ENCODE peak calls at places on chromosomes 13 and 19, in four cellular contexts. One of them, this sample, is unnamed.
A peak's percentile ranks its signal among the peaks of the same experiment; 100 is the strongest.

GRCh38 chr13:89455741-89456140 is 1784.6 kb downstream of the SLITRK5 start:
- DNase-seq in PC-3: peak; percentile 60
- DNase-seq in endothelial cell: no peak
- DNase-seq in right lobe of liver: no peak
- DNase-seq in this sample: no peak

GRCh38 chr13:112441779-112442310 is 65.7 kb downstream of the SPACA7 start:
- DNase-seq in PC-3: no peak
- DNase-seq in endothelial cell: no peak
- DNase-seq in right lobe of liver: no peak
- DNase-seq in this sample: no peak

GRCh38 chr13:100594255-100594654 is 5.7 kb upstream of the GGACT start:
- DNase-seq in PC-3: no peak
- DNase-seq in endothelial cell: no peak
- DNase-seq in right lobe of liver: no peak
- DNase-seq in this sample: no peak

GRCh38 chr13:48411281-48412099 is 1.4 kb downstream of the LPAR6 start:
- DNase-seq in PC-3: peak; percentile 32
- DNase-seq in endothelial cell: no peak
- DNase-seq in right lobe of liver: no peak
- DNase-seq in this sample: peak; percentile 29

GRCh38 chr13:114194853-114195252 is 15.8 kb downstream of the CFAP97D2 start:
- DNase-seq in PC-3: no peak
- DNase-seq in endothelial cell: no peak
- DNase-seq in right lobe of liver: no peak
- DNase-seq in this sample: no peak

GRCh38 chr13:44017756-44018309 is 138.1 kb downstream of the LACC1 start:
- DNase-seq in PC-3: no peak
- DNase-seq in endothelial cell: no peak
- DNase-seq in right lobe of liver: no peak
- DNase-seq in this sample: no peak

GRCh38 chr19:737591-738093 is 13.3 kb upstream of the MISP start:
- DNase-seq in PC-3: peak; percentile 48
- DNase-seq in endothelial cell: peak; percentile 72
- DNase-seq in right lobe of liver: no peak
- DNase-seq in this sample: no peak

GRCh38 chr13:109381546-109382180 is 404.7 kb downstream of the IRS2 start:
- DNase-seq in PC-3: no peak
- DNase-seq in endothelial cell: no peak
- DNase-seq in right lobe of liver: no peak
- DNase-seq in this sample: no peak

GRCh38 chr19:23855676-23856075 is 59.0 kb upstream of the ZNF726 start:
- DNase-seq in PC-3: no peak
- DNase-seq in endothelial cell: no peak
- DNase-seq in right lobe of liver: no peak
- DNase-seq in this sample: no peak

GRCh38 chr19:52991484-52991883 is 22.2 kb upstream of the ERVV-1 start:
- DNase-seq in PC-3: peak; percentile 98
- DNase-seq in endothelial cell: no peak
- DNase-seq in right lobe of liver: no peak
- DNase-seq in this sample: peak; percentile 54

GRCh38 chr19:57465680-57466381 is 8.9 kb upstream of the VN1R1 start:
- DNase-seq in PC-3: peak; percentile 76
- DNase-seq in endothelial cell: peak; percentile 15
- DNase-seq in right lobe of liver: no peak
- DNase-seq in this sample: peak; percentile 30

GRCh38 chr13:31755803-31756212 is 16.5 kb downstream of the RXFP2 start:
- DNase-seq in PC-3: no peak
- DNase-seq in endothelial cell: no peak
- DNase-seq in right lobe of liver: no peak
- DNase-seq in this sample: peak; percentile 35

GRCh38 chr13:101627556-101627943 is 175.1 kb downstream of the ITGBL1 start:
- DNase-seq in PC-3: peak; percentile 55
- DNase-seq in endothelial cell: no peak
- DNase-seq in right lobe of liver: no peak
- DNase-seq in this sample: peak; percentile 47

GRCh38 chr13:26653310-26653709 is 95.8 kb downstream of the WASF3 start:
- DNase-seq in PC-3: no peak
- DNase-seq in endothelial cell: no peak
- DNase-seq in right lobe of liver: no peak
- DNase-seq in this sample: no peak

GRCh38 chr13:48412881-48413351 is at the start of gene LPAR6:
- DNase-seq in PC-3: peak; percentile 69
- DNase-seq in endothelial cell: peak; percentile 14
- DNase-seq in right lobe of liver: no peak
- DNase-seq in this sample: peak; percentile 79

GRCh38 chr13:76596216-76596615 is 290.0 kb downstream of the KCTD12 start:
- DNase-seq in PC-3: no peak
- DNase-seq in endothelial cell: no peak
- DNase-seq in right lobe of liver: no peak
- DNase-seq in this sample: peak; percentile 32

GRCh38 chr19:36331353-36332228 is 47.4 kb downstream of the ZFP14 start:
- DNase-seq in PC-3: peak; percentile 3
- DNase-seq in endothelial cell: peak; percentile 71
- DNase-seq in right lobe of liver: peak; percentile 54
- DNase-seq in this sample: peak; percentile 82

GRCh38 chr13:96948127-96948526 is 46.1 kb downstream of the OXGR1 start:
- DNase-seq in PC-3: no peak
- DNase-seq in endothelial cell: no peak
- DNase-seq in right lobe of liver: no peak
- DNase-seq in this sample: no peak

GRCh38 chr13:100584901-100585300 is 3.7 kb downstream of the GGACT start:
- DNase-seq in PC-3: no peak
- DNase-seq in endothelial cell: no peak
- DNase-seq in right lobe of liver: no peak
- DNase-seq in this sample: no peak

GRCh38 chr13:28657784-28658538 is 969 bp upstream of the POMP start:
- DNase-seq in PC-3: no peak
- DNase-seq in endothelial cell: no peak
- DNase-seq in right lobe of liver: no peak
- DNase-seq in this sample: peak; percentile 50

GRCh38 chr13:77915676-77916075 is 3.0 kb downstream of the EDNRB start:
- DNase-seq in PC-3: no peak
- DNase-seq in endothelial cell: no peak
- DNase-seq in right lobe of liver: no peak
- DNase-seq in this sample: no peak

GRCh38 chr13:27481766-27482165 is 31.4 kb upstream of the MTIF3 start:
- DNase-seq in PC-3: peak; percentile 55
- DNase-seq in endothelial cell: peak; percentile 82
- DNase-seq in right lobe of liver: peak; percentile 62
- DNase-seq in this sample: peak; percentile 16

GRCh38 chr13:20160346-20161274 is at the start of gene GJA3:
- DNase-seq in PC-3: peak; percentile 48
- DNase-seq in endothelial cell: peak; percentile 21
- DNase-seq in right lobe of liver: peak; percentile 53
- DNase-seq in this sample: no peak

GRCh38 chr19:27635401-27635800 is 1577.5 kb downstream of the UQCRFS1 start:
- DNase-seq in PC-3: no peak
- DNase-seq in endothelial cell: no peak
- DNase-seq in right lobe of liver: no peak
- DNase-seq in this sample: no peak

GRCh38 chr13:80047406-80047805 is 293.5 kb downstream of the SPRY2 start:
- DNase-seq in PC-3: peak; percentile 45
- DNase-seq in endothelial cell: no peak
- DNase-seq in right lobe of liver: no peak
- DNase-seq in this sample: peak; percentile 85

GRCh38 chr19:6379744-6380143 is 4.0 kb upstream of the PSPN start:
- DNase-seq in PC-3: no peak
- DNase-seq in endothelial cell: no peak
- DNase-seq in right lobe of liver: no peak
- DNase-seq in this sample: no peak

GRCh38 chr13:74258951-74259350 is 124.7 kb upstream of the KLF12 start:
- DNase-seq in PC-3: no peak
- DNase-seq in endothelial cell: no peak
- DNase-seq in right lobe of liver: no peak
- DNase-seq in this sample: no peak

GRCh38 chr19:52028780-52029123 is 573 bp upstream of the ZNF614 start:
- DNase-seq in PC-3: peak; percentile 7
- DNase-seq in endothelial cell: no peak
- DNase-seq in right lobe of liver: no peak
- DNase-seq in this sample: no peak

GRCh38 chr13:35797946-35798345 is 321.5 kb upstream of the MAB21L1 start:
- DNase-seq in PC-3: no peak
- DNase-seq in endothelial cell: no peak
- DNase-seq in right lobe of liver: no peak
- DNase-seq in this sample: no peak

DNA sequence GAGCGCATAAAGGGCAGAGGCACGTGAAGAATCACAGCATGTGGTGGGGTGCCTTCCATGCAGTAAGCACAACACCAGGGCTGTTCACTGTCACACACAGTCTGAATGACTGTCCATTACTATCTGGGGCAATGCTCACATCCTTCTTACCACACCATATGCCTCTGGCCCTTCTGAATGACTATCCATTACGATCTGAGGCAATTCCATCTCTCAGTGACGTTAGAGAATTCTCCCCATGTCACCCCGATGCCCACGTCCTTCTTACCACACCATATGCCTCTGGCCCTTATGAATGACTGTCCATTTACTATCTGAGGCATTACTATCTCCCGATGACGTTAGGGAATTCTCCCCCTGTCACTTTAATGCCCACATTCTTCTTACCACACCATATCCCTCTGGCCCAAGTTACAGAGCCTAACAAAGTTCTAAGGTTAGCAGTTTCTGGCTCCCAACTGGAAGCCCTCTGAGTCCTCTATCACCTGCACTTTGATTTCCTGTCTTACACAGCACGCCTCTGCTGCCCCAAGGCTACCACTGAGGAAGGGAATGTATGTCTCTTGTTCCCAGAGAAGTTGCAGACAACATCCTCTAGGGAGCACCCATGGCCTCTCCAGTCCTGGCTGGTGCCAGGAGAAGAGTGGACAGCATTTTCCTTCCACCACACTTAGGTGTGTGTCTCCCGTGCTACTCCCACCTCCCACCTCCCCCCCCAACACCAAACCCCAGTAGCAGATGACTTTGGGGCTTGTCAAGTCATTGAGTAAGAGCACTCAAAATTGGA is 154.8 kb downstream of the COG6 start:
- DNase-seq in PC-3: peak; percentile 17
- DNase-seq in endothelial cell: no peak
- DNase-seq in right lobe of liver: no peak
- DNase-seq in this sample: peak; percentile 1
- TF ChIP-seq CTCF in PC-3: peak; percentile 31
- TF ChIP-seq CTCF in endothelial cell: no peak
- TF ChIP-seq CTCF in right lobe of liver: no peak
- TF ChIP-seq CTCF in this sample: peak; percentile 3

GRCh38 chr19:46623915-46624502 is 880 bp downstream of the PTGIR start:
- DNase-seq in PC-3: no peak
- DNase-seq in endothelial cell: no peak
- DNase-seq in right lobe of liver: no peak
- DNase-seq in this sample: no peak

GRCh38 chr19:46625731-46626130 is 842 bp upstream of the PTGIR start:
- DNase-seq in PC-3: no peak
- DNase-seq in endothelial cell: no peak
- DNase-seq in right lobe of liver: no peak
- DNase-seq in this sample: no peak

GRCh38 chr19:46622118-46622446 is 2.8 kb downstream of the PTGIR start:
- DNase-seq in PC-3: no peak
- DNase-seq in endothelial cell: no peak
- DNase-seq in right lobe of liver: no peak
- DNase-seq in this sample: no peak

GRCh38 chr19:46626441-46626840 is 1.6 kb upstream of the PTGIR start:
- DNase-seq in PC-3: no peak
- DNase-seq in endothelial cell: no peak
- DNase-seq in right lobe of liver: no peak
- DNase-seq in this sample: no peak

GRCh38 chr19:46624958-46625661 is at the start of gene PTGIR:
- DNase-seq in PC-3: no peak
- DNase-seq in endothelial cell: no peak
- DNase-seq in right lobe of liver: no peak
- DNase-seq in this sample: peak; percentile 92
- TF ChIP-seq CTCF in PC-3: no peak
- TF ChIP-seq CTCF in endothelial cell: no peak
- TF ChIP-seq CTCF in right lobe of liver: no peak
- TF ChIP-seq CTCF in this sample: peak; percentile 9

DNA sequence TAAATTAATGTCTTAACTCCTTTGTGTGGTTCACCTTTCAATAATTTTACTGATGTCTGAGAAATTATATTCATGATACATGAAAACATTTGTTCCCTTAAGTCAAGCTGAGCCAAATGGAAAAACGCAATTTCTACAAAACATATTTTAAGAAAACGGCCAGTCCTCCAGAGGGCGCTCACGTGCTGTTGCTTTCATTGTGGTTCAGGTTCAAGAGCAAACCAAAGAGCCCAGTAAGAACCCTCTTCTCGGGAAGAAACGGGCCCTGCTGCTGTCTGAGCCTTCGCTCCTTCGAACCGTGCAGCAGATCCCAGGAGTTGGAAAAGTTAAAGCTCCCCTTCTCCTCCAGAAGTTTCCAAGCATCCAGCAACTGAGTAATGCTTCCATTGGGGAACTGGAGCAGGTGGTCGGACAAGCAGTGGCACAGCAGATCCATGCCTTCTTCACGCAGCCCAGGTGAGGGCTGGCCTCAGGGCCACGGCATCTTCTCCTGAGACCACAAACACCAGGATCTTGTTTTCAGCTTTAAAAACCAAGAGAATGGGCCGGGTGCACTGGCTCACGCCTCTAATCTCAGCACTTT is 4.3 kb downstream of the FAAP24 start:
- DNase-seq in PC-3: peak; percentile 73
- DNase-seq in endothelial cell: peak; percentile 66
- DNase-seq in right lobe of liver: peak; percentile 59
- DNase-seq in this sample: peak; percentile 80
- TF ChIP-seq CTCF in PC-3: peak; percentile 84
- TF ChIP-seq CTCF in endothelial cell: peak; percentile 82
- TF ChIP-seq CTCF in right lobe of liver: peak; percentile 73
- TF ChIP-seq CTCF in this sample: peak; percentile 92

GRCh38 chr13:110949628-110950027 is 34.8 kb upstream of the ANKRD10 start:
- DNase-seq in PC-3: no peak
- DNase-seq in endothelial cell: no peak
- DNase-seq in right lobe of liver: no peak
- DNase-seq in this sample: no peak

GRCh38 chr13:110950356-110950755 is 35.5 kb upstream of the ANKRD10 start:
- DNase-seq in PC-3: no peak
- DNase-seq in endothelial cell: no peak
- DNase-seq in right lobe of liver: no peak
- DNase-seq in this sample: no peak

GRCh38 chr13:110946171-110946570 is 31.3 kb upstream of the ANKRD10 start:
- DNase-seq in PC-3: no peak
- DNase-seq in endothelial cell: no peak
- DNase-seq in right lobe of liver: no peak
- DNase-seq in this sample: no peak

GRCh38 chr13:110950819-110951570 is 36.1 kb upstream of the ANKRD10 start:
- DNase-seq in PC-3: no peak
- DNase-seq in endothelial cell: no peak
- DNase-seq in right lobe of liver: no peak
- DNase-seq in this sample: no peak

DNA sequence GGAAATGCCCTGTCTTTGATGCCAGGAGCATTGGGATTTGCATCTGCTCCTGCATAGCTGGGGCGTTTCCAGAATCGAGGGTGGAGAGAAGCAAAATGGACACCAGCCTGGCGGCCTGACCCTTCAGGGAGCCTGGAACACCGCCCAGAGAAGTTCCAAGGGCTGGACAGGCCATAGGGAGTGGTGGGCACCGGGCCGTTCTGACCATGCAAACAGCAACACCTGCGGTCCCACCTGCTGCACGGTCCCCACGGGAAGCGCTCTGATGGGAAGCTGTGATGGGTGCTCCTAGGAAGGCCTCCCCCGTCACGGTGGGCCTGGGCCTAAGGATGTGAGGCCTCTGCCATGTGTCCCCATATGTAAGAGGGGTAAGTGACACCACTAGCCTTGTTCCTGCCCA is 34.2 kb upstream of the ANKRD10 start:
- DNase-seq in PC-3: no peak
- DNase-seq in endothelial cell: no peak
- DNase-seq in right lobe of liver: no peak
- DNase-seq in this sample: no peak
- TF ChIP-seq CTCF in PC-3: no peak
- TF ChIP-seq CTCF in endothelial cell: no peak
- TF ChIP-seq CTCF in right lobe of liver: no peak
- TF ChIP-seq CTCF in this sample: no peak

This sample was measured in fibroblast of the aortic adventitia.